ENCODE peak calls at places on chromosome 11, in five cellular contexts. One of them, this sample, is unnamed.

GRCh38 chr11:94400839-94401772 is at the start of gene GPR83:
- DNase-seq in body of pancreas: no peak
- DNase-seq in adrenal gland: no peak
- DNase-seq in AG04450: no peak
- DNase-seq in breast epithelium: no peak
- DNase-seq in this sample: no peak

GRCh38 chr11:73715551-73715950 is 45.3 kb downstream of the RAB6A start:
- DNase-seq in body of pancreas: no peak
- DNase-seq in AG04450: no peak
- DNase-seq in breast epithelium: no peak
- DNase-seq in adrenal gland: no peak
- DNase-seq in this sample: no peak

GRCh38 chr11:7551571-7551970 is 37.8 kb downstream of the PPFIBP2 start:
- DNase-seq in body of pancreas: no peak
- DNase-seq in AG04450: no peak
- DNase-seq in breast epithelium: no peak
- DNase-seq in adrenal gland: peak; percentile 23
- DNase-seq in this sample: peak; percentile 14

GRCh38 chr11:118142081-118142480 is 10.5 kb downstream of the SCN4B start:
- DNase-seq in body of pancreas: no peak
- DNase-seq in breast epithelium: no peak
- DNase-seq in adrenal gland: no peak
- DNase-seq in AG04450: no peak
- DNase-seq in this sample: peak; percentile 75

GRCh38 chr11:73585834-73586575 is 11.9 kb downstream of the FAM168A start:
- DNase-seq in AG04450: peak; percentile 16
- DNase-seq in breast epithelium: no peak
- DNase-seq in body of pancreas: no peak
- DNase-seq in adrenal gland: no peak
- DNase-seq in this sample: peak; percentile 6

GRCh38 chr11:3138178-3139085 is 26.7 kb downstream of the OSBPL5 start:
- DNase-seq in body of pancreas: no peak
- DNase-seq in adrenal gland: no peak
- DNase-seq in breast epithelium: no peak
- DNase-seq in AG04450: no peak
- DNase-seq in this sample: no peak

GRCh38 chr11:14643697-14644395 is at the start of gene PDE3B:
- DNase-seq in adrenal gland: peak; percentile 58
- DNase-seq in AG04450: no peak
- DNase-seq in body of pancreas: peak; percentile 92
- DNase-seq in breast epithelium: no peak
- DNase-seq in this sample: peak; percentile 44

GRCh38 chr11:96161271-96162089 is 181.5 kb downstream of the MAML2 start:
- DNase-seq in AG04450: no peak
- DNase-seq in breast epithelium: no peak
- DNase-seq in body of pancreas: no peak
- DNase-seq in adrenal gland: no peak
- DNase-seq in this sample: no peak

GRCh38 chr11:12756101-12756500 is 81.9 kb downstream of the TEAD1 start:
- DNase-seq in breast epithelium: no peak
- DNase-seq in AG04450: no peak
- DNase-seq in adrenal gland: no peak
- DNase-seq in body of pancreas: no peak
- DNase-seq in this sample: no peak

GRCh38 chr11:124798991-124799383 is 1.2 kb downstream of the MSANTD2 start:
- DNase-seq in breast epithelium: no peak
- DNase-seq in AG04450: peak; percentile 27
- DNase-seq in adrenal gland: no peak
- DNase-seq in body of pancreas: no peak
- DNase-seq in this sample: peak; percentile 25

GRCh38 chr11:134355656-134356055 is 23.9 kb downstream of the GLB1L2 start:
- DNase-seq in breast epithelium: no peak
- DNase-seq in AG04450: no peak
- DNase-seq in adrenal gland: no peak
- DNase-seq in body of pancreas: no peak
- DNase-seq in this sample: no peak

GRCh38 chr11:95831198-95831883 is 41.0 kb downstream of the CEP57 start:
- DNase-seq in breast epithelium: no peak
- DNase-seq in adrenal gland: no peak
- DNase-seq in AG04450: peak; percentile 85
- DNase-seq in body of pancreas: no peak
- DNase-seq in this sample: peak; percentile 45

GRCh38 chr11:80309301-80309700 is 868.5 kb upstream of the TENM4 start:
- DNase-seq in breast epithelium: no peak
- DNase-seq in body of pancreas: no peak
- DNase-seq in AG04450: no peak
- DNase-seq in adrenal gland: no peak
- DNase-seq in this sample: no peak

GRCh38 chr11:113627297-113627696 is 78.8 kb downstream of the TMPRSS5 start:
- DNase-seq in body of pancreas: no peak
- DNase-seq in AG04450: no peak
- DNase-seq in adrenal gland: no peak
- DNase-seq in breast epithelium: no peak
- DNase-seq in this sample: no peak

GRCh38 chr11:112321521-112322172 is 61.0 kb upstream of the PLET1 start:
- DNase-seq in breast epithelium: peak; percentile 93
- DNase-seq in AG04450: peak; percentile 61
- DNase-seq in body of pancreas: peak; percentile 86
- DNase-seq in adrenal gland: peak; percentile 91
- DNase-seq in this sample: peak; percentile 89

GRCh38 chr11:79098096-79098495 is 342.7 kb downstream of the TENM4 start:
- DNase-seq in AG04450: no peak
- DNase-seq in adrenal gland: no peak
- DNase-seq in breast epithelium: no peak
- DNase-seq in body of pancreas: no peak
- DNase-seq in this sample: no peak

GRCh38 chr11:126915430-126915829 is 85.1 kb downstream of the KIRREL3 start:
- DNase-seq in breast epithelium: no peak
- DNase-seq in adrenal gland: no peak
- DNase-seq in body of pancreas: no peak
- DNase-seq in AG04450: no peak
- DNase-seq in this sample: no peak

GRCh38 chr11:250740-251299 is 14.0 kb downstream of the PSMD13 start:
- DNase-seq in adrenal gland: peak; percentile 62
- DNase-seq in body of pancreas: peak; percentile 69
- DNase-seq in breast epithelium: no peak
- DNase-seq in AG04450: no peak
- DNase-seq in this sample: peak; percentile 21

GRCh38 chr11:62544521-62545436 is 1.8 kb downstream of the AHNAK start:
- DNase-seq in AG04450: no peak
- DNase-seq in breast epithelium: no peak
- DNase-seq in body of pancreas: no peak
- DNase-seq in adrenal gland: no peak
- DNase-seq in this sample: no peak

GRCh38 chr11:96781082-96781481 is 391.3 kb downstream of the JRKL start:
- DNase-seq in breast epithelium: no peak
- DNase-seq in body of pancreas: no peak
- DNase-seq in AG04450: no peak
- DNase-seq in adrenal gland: no peak
- DNase-seq in this sample: peak; percentile 37

GRCh38 chr11:16936643-16937042 is 77.6 kb downstream of the PLEKHA7 start:
- DNase-seq in AG04450: no peak
- DNase-seq in body of pancreas: peak; percentile 72
- DNase-seq in adrenal gland: peak; percentile 14
- DNase-seq in breast epithelium: no peak
- DNase-seq in this sample: no peak

GRCh38 chr11:6572215-6572614 is 31.2 kb downstream of the RRP8 start:
- DNase-seq in breast epithelium: no peak
- DNase-seq in adrenal gland: no peak
- DNase-seq in AG04450: peak; percentile 39
- DNase-seq in body of pancreas: no peak
- DNase-seq in this sample: no peak

GRCh38 chr11:2793781-2794418 is 91.7 kb downstream of the CDKN1C start:
- DNase-seq in adrenal gland: no peak
- DNase-seq in body of pancreas: no peak
- DNase-seq in breast epithelium: no peak
- DNase-seq in AG04450: no peak
- DNase-seq in this sample: no peak

GRCh38 chr11:87359401-87359800 is 321.7 kb downstream of the TMEM135 start:
- DNase-seq in breast epithelium: no peak
- DNase-seq in body of pancreas: no peak
- DNase-seq in AG04450: no peak
- DNase-seq in adrenal gland: no peak
- DNase-seq in this sample: no peak

DNA sequence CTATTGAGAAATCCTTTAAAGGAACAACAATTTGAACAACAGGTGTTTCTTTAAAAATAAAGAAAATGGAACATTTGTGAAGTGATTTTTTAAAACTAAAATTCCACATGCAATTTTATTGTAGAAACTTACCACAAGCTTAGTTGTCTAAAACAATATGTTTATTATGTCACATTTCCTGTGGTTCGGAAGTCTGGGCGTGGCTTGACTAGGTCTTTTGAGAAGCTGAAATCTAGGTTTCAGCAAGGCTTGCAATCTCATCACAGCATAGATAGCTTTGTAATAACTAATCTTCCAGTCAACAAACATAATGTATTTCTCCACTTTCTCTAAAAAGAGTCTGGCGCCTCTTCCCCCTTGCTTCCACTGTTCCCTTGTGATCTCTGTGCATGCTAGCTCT is 27.0 kb downstream of the MS4A6A start:
- DNase-seq in AG04450: no peak
- DNase-seq in breast epithelium: no peak
- DNase-seq in body of pancreas: no peak
- DNase-seq in adrenal gland: no peak
- DNase-seq in this sample: no peak
- TF ChIP-seq CTCF in AG04450: no peak
- TF ChIP-seq CTCF in breast epithelium: no peak
- TF ChIP-seq CTCF in body of pancreas: no peak
- TF ChIP-seq CTCF in adrenal gland: no peak
- TF ChIP-seq CTCF in this sample: no peak

GRCh38 chr11:68031136-68031459 is 617 bp downstream of the NDUFS8 start:
- DNase-seq in adrenal gland: peak; percentile 78
- DNase-seq in breast epithelium: no peak
- DNase-seq in body of pancreas: no peak
- DNase-seq in AG04450: no peak
- DNase-seq in this sample: no peak

GRCh38 chr11:68033708-68034045 is 3.2 kb downstream of the NDUFS8 start:
- DNase-seq in adrenal gland: peak; percentile 98
- DNase-seq in breast epithelium: no peak
- DNase-seq in AG04450: no peak
- DNase-seq in body of pancreas: peak; percentile 68
- DNase-seq in this sample: no peak

GRCh38 chr11:68032997-68033707 is 2.7 kb downstream of the NDUFS8 start:
- DNase-seq in breast epithelium: no peak
- DNase-seq in adrenal gland: no peak
- DNase-seq in body of pancreas: no peak
- DNase-seq in AG04450: no peak
- DNase-seq in this sample: no peak

GRCh38 chr11:68030318-68031135 is at the start of gene NDUFS8:
- DNase-seq in body of pancreas: peak; percentile 96
- DNase-seq in AG04450: peak; percentile 97
- DNase-seq in breast epithelium: peak; percentile 99
- DNase-seq in adrenal gland: peak; percentile 98
- DNase-seq in this sample: peak; percentile 100

GRCh38 chr11:68032003-68032402 is 1.5 kb downstream of the NDUFS8 start:
- DNase-seq in breast epithelium: no peak
- DNase-seq in AG04450: no peak
- DNase-seq in adrenal gland: no peak
- DNase-seq in body of pancreas: no peak
- DNase-seq in this sample: no peak
- H3K27ac ChIP-seq in breast epithelium: no peak overlapping the region
- H3K27ac ChIP-seq in AG04450: no peak overlapping the region
- H3K27ac ChIP-seq in adrenal gland: peak overlapping the region; percentile 94
- H3K27ac ChIP-seq in body of pancreas: no peak overlapping the region
- H3K27ac ChIP-seq in this sample: peak overlapping the region; percentile 82

GRCh38 chr11:123304828-123305530 is 109.9 kb upstream of the CLMP start:
- DNase-seq in body of pancreas: peak; percentile 10
- DNase-seq in adrenal gland: no peak
- DNase-seq in breast epithelium: no peak
- DNase-seq in AG04450: no peak
- DNase-seq in this sample: no peak

GRCh38 chr11:123302751-123303195 is 107.7 kb upstream of the CLMP start:
- DNase-seq in breast epithelium: no peak
- DNase-seq in AG04450: no peak
- DNase-seq in adrenal gland: no peak
- DNase-seq in body of pancreas: no peak
- DNase-seq in this sample: no peak

GRCh38 chr11:123305601-123306000 is 110.6 kb upstream of the CLMP start:
- DNase-seq in AG04450: no peak
- DNase-seq in adrenal gland: no peak
- DNase-seq in breast epithelium: no peak
- DNase-seq in body of pancreas: no peak
- DNase-seq in this sample: no peak

GRCh38 chr11:123301696-123302400 is 106.8 kb upstream of the CLMP start:
- DNase-seq in AG04450: no peak
- DNase-seq in body of pancreas: peak; percentile 62
- DNase-seq in breast epithelium: no peak
- DNase-seq in adrenal gland: peak; percentile 73
- DNase-seq in this sample: peak; percentile 49

DNA sequence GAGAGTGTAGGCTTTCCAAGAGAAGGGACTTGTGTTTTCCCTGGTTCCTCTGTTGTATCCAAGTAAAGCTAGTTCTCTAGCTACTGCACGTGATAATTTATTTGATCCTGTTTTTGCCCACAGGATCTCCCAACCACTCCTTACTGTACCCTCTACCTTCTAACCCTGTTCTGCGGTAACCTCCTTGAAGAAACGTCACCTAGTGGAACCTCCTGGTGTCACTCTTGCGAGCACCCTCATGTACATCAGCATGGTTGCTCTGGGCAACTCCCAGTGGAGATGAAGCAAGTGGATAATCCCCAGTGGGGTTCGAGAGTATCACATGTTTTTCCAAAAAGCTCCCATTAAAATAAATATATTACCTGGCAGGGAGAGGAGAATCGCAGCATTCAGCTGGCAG is 108.9 kb upstream of the CLMP start:
- DNase-seq in adrenal gland: no peak
- DNase-seq in body of pancreas: no peak
- DNase-seq in breast epithelium: no peak
- DNase-seq in AG04450: no peak
- DNase-seq in this sample: no peak
- TF ChIP-seq CTCF in adrenal gland: no peak
- TF ChIP-seq CTCF in body of pancreas: no peak
- TF ChIP-seq CTCF in breast epithelium: no peak
- TF ChIP-seq CTCF in AG04450: no peak
- TF ChIP-seq CTCF in this sample: no peak

GRCh38 chr11:59562292-59562691 is 51.0 kb downstream of the OR4D9 start:
- DNase-seq in breast epithelium: no peak
- DNase-seq in body of pancreas: no peak
- DNase-seq in AG04450: no peak
- DNase-seq in adrenal gland: no peak
- DNase-seq in this sample: no peak
- H3K27ac ChIP-seq in breast epithelium: peak overlapping the region; percentile 88
- H3K27ac ChIP-seq in body of pancreas: no peak overlapping the region
- H3K27ac ChIP-seq in AG04450: no peak overlapping the region
- H3K27ac ChIP-seq in adrenal gland: no peak overlapping the region
- H3K27ac ChIP-seq in this sample: peak overlapping the region; percentile 95